ENCODE peak calls at places on chromosomes 1 and 21, in ten cellular contexts. One of them, this sample, is unnamed.

GRCh38 chr1:161350666-161351065 is 17.0 kb downstream of the CFAP126 start:
- DNase-seq in neural crest cell: no peak
- DNase-seq in AG08396: no peak
- DNase-seq in ovary: no peak
- DNase-seq in iris pigment epithelial cell: no peak
- DNase-seq in stimulated activated CD4-positive, alpha-beta T cell treated with anti-CD3 and anti-CD28 coated beads, Interleukin-15, amount 100 ng/mL, for 1 hour: no peak
- DNase-seq in anterior cingulate cortex: no peak
- DNase-seq in activated T-helper 1 cell treated with anti-CD3 and anti-CD28 coated beads, Interleukin-2, amount 50 U/mL, for 16 hours: no peak
- DNase-seq in bronchial epithelial cell: no peak
- DNase-seq in lung microvascular endothelial cell: no peak
- DNase-seq in this sample: no peak

GRCh38 chr1:85134583-85135455 is 66.0 kb downstream of the SYDE2 start:
- DNase-seq in neural crest cell: no peak
- DNase-seq in AG08396: peak; percentile 8
- DNase-seq in ovary: no peak
- DNase-seq in iris pigment epithelial cell: peak; percentile 87
- DNase-seq in stimulated activated CD4-positive, alpha-beta T cell treated with anti-CD3 and anti-CD28 coated beads, Interleukin-15, amount 100 ng/mL, for 1 hour: no peak
- DNase-seq in anterior cingulate cortex: no peak
- DNase-seq in activated T-helper 1 cell treated with anti-CD3 and anti-CD28 coated beads, Interleukin-2, amount 50 U/mL, for 16 hours: no peak
- DNase-seq in bronchial epithelial cell: peak; percentile 71
- DNase-seq in lung microvascular endothelial cell: no peak
- DNase-seq in this sample: no peak

GRCh38 chr1:175319912-175320230 is 127.3 kb upstream of the KIAA0040 start:
- DNase-seq in neural crest cell: no peak
- DNase-seq in AG08396: no peak
- DNase-seq in ovary: no peak
- DNase-seq in iris pigment epithelial cell: no peak
- DNase-seq in stimulated activated CD4-positive, alpha-beta T cell treated with anti-CD3 and anti-CD28 coated beads, Interleukin-15, amount 100 ng/mL, for 1 hour: no peak
- DNase-seq in anterior cingulate cortex: no peak
- DNase-seq in activated T-helper 1 cell treated with anti-CD3 and anti-CD28 coated beads, Interleukin-2, amount 50 U/mL, for 16 hours: no peak
- DNase-seq in bronchial epithelial cell: no peak
- DNase-seq in lung microvascular endothelial cell: no peak
- DNase-seq in this sample: no peak

GRCh38 chr1:3669421-3669821 is 17.1 kb downstream of the TP73 start:
- DNase-seq in neural crest cell: no peak
- DNase-seq in AG08396: no peak
- DNase-seq in ovary: no peak
- DNase-seq in iris pigment epithelial cell: no peak
- DNase-seq in stimulated activated CD4-positive, alpha-beta T cell treated with anti-CD3 and anti-CD28 coated beads, Interleukin-15, amount 100 ng/mL, for 1 hour: no peak
- DNase-seq in anterior cingulate cortex: no peak
- DNase-seq in activated T-helper 1 cell treated with anti-CD3 and anti-CD28 coated beads, Interleukin-2, amount 50 U/mL, for 16 hours: no peak
- DNase-seq in bronchial epithelial cell: no peak
- DNase-seq in lung microvascular endothelial cell: no peak
- DNase-seq in this sample: peak; percentile 48

GRCh38 chr1:27382950-27383627 is at the start of gene CD164L2:
- DNase-seq in neural crest cell: no peak
- DNase-seq in AG08396: no peak
- DNase-seq in ovary: no peak
- DNase-seq in iris pigment epithelial cell: no peak
- DNase-seq in stimulated activated CD4-positive, alpha-beta T cell treated with anti-CD3 and anti-CD28 coated beads, Interleukin-15, amount 100 ng/mL, for 1 hour: peak; percentile 31
- DNase-seq in anterior cingulate cortex: no peak
- DNase-seq in activated T-helper 1 cell treated with anti-CD3 and anti-CD28 coated beads, Interleukin-2, amount 50 U/mL, for 16 hours: no peak
- DNase-seq in bronchial epithelial cell: no peak
- DNase-seq in lung microvascular endothelial cell: no peak
- DNase-seq in this sample: no peak

GRCh38 chr21:24255591-24255990 is 1351.7 kb downstream of the MRPL39 start:
- DNase-seq in neural crest cell: no peak
- DNase-seq in AG08396: no peak
- DNase-seq in ovary: no peak
- DNase-seq in iris pigment epithelial cell: no peak
- DNase-seq in stimulated activated CD4-positive, alpha-beta T cell treated with anti-CD3 and anti-CD28 coated beads, Interleukin-15, amount 100 ng/mL, for 1 hour: no peak
- DNase-seq in anterior cingulate cortex: no peak
- DNase-seq in activated T-helper 1 cell treated with anti-CD3 and anti-CD28 coated beads, Interleukin-2, amount 50 U/mL, for 16 hours: no peak
- DNase-seq in bronchial epithelial cell: no peak
- DNase-seq in lung microvascular endothelial cell: no peak
- DNase-seq in this sample: no peak

GRCh38 chr1:25066731-25067520 is 136.8 kb upstream of the RUNX3 start:
- DNase-seq in neural crest cell: no peak
- DNase-seq in AG08396: no peak
- DNase-seq in ovary: no peak
- DNase-seq in iris pigment epithelial cell: no peak
- DNase-seq in stimulated activated CD4-positive, alpha-beta T cell treated with anti-CD3 and anti-CD28 coated beads, Interleukin-15, amount 100 ng/mL, for 1 hour: no peak
- DNase-seq in anterior cingulate cortex: no peak
- DNase-seq in activated T-helper 1 cell treated with anti-CD3 and anti-CD28 coated beads, Interleukin-2, amount 50 U/mL, for 16 hours: no peak
- DNase-seq in bronchial epithelial cell: no peak
- DNase-seq in lung microvascular endothelial cell: no peak
- DNase-seq in this sample: no peak

GRCh38 chr1:205442051-205442721 is 13.7 kb downstream of the BLACAT1 start:
- DNase-seq in neural crest cell: no peak
- DNase-seq in AG08396: no peak
- DNase-seq in ovary: no peak
- DNase-seq in iris pigment epithelial cell: no peak
- DNase-seq in stimulated activated CD4-positive, alpha-beta T cell treated with anti-CD3 and anti-CD28 coated beads, Interleukin-15, amount 100 ng/mL, for 1 hour: no peak
- DNase-seq in anterior cingulate cortex: no peak
- DNase-seq in activated T-helper 1 cell treated with anti-CD3 and anti-CD28 coated beads, Interleukin-2, amount 50 U/mL, for 16 hours: no peak
- DNase-seq in bronchial epithelial cell: no peak
- DNase-seq in lung microvascular endothelial cell: no peak
- DNase-seq in this sample: peak; percentile 60

GRCh38 chr1:29966526-29967045 is 730.3 kb downstream of the PTPRU start:
- DNase-seq in neural crest cell: no peak
- DNase-seq in AG08396: no peak
- DNase-seq in ovary: no peak
- DNase-seq in iris pigment epithelial cell: no peak
- DNase-seq in stimulated activated CD4-positive, alpha-beta T cell treated with anti-CD3 and anti-CD28 coated beads, Interleukin-15, amount 100 ng/mL, for 1 hour: no peak
- DNase-seq in anterior cingulate cortex: no peak
- DNase-seq in activated T-helper 1 cell treated with anti-CD3 and anti-CD28 coated beads, Interleukin-2, amount 50 U/mL, for 16 hours: no peak
- DNase-seq in bronchial epithelial cell: no peak
- DNase-seq in lung microvascular endothelial cell: no peak
- DNase-seq in this sample: no peak

GRCh38 chr1:156115514-156116374 is 1.2 kb downstream of the LMNA start:
- DNase-seq in neural crest cell: no peak
- DNase-seq in AG08396: no peak
- DNase-seq in ovary: peak; percentile 74
- DNase-seq in iris pigment epithelial cell: peak; percentile 61
- DNase-seq in stimulated activated CD4-positive, alpha-beta T cell treated with anti-CD3 and anti-CD28 coated beads, Interleukin-15, amount 100 ng/mL, for 1 hour: no peak
- DNase-seq in anterior cingulate cortex: no peak
- DNase-seq in activated T-helper 1 cell treated with anti-CD3 and anti-CD28 coated beads, Interleukin-2, amount 50 U/mL, for 16 hours: no peak
- DNase-seq in bronchial epithelial cell: peak; percentile 45
- DNase-seq in lung microvascular endothelial cell: peak; percentile 68
- DNase-seq in this sample: peak; percentile 69

GRCh38 chr1:214386747-214387146 is 105.8 kb downstream of the SMYD2 start:
- DNase-seq in neural crest cell: no peak
- DNase-seq in AG08396: no peak
- DNase-seq in ovary: no peak
- DNase-seq in iris pigment epithelial cell: peak; percentile 92
- DNase-seq in stimulated activated CD4-positive, alpha-beta T cell treated with anti-CD3 and anti-CD28 coated beads, Interleukin-15, amount 100 ng/mL, for 1 hour: no peak
- DNase-seq in anterior cingulate cortex: no peak
- DNase-seq in activated T-helper 1 cell treated with anti-CD3 and anti-CD28 coated beads, Interleukin-2, amount 50 U/mL, for 16 hours: no peak
- DNase-seq in bronchial epithelial cell: peak; percentile 47
- DNase-seq in lung microvascular endothelial cell: peak; percentile 59
- DNase-seq in this sample: peak; percentile 80

GRCh38 chr1:215710340-215710971 is 143.4 kb downstream of the KCTD3 start:
- DNase-seq in neural crest cell: peak; percentile 13
- DNase-seq in AG08396: peak; percentile 36
- DNase-seq in ovary: no peak
- DNase-seq in iris pigment epithelial cell: peak; percentile 52
- DNase-seq in stimulated activated CD4-positive, alpha-beta T cell treated with anti-CD3 and anti-CD28 coated beads, Interleukin-15, amount 100 ng/mL, for 1 hour: no peak
- DNase-seq in anterior cingulate cortex: no peak
- DNase-seq in activated T-helper 1 cell treated with anti-CD3 and anti-CD28 coated beads, Interleukin-2, amount 50 U/mL, for 16 hours: no peak
- DNase-seq in bronchial epithelial cell: peak; percentile 59
- DNase-seq in lung microvascular endothelial cell: peak; percentile 53
- DNase-seq in this sample: peak; percentile 47

GRCh38 chr1:20188455-20188817 is 2.1 kb upstream of the PLA2G2C start:
- DNase-seq in neural crest cell: no peak
- DNase-seq in AG08396: no peak
- DNase-seq in ovary: no peak
- DNase-seq in iris pigment epithelial cell: no peak
- DNase-seq in stimulated activated CD4-positive, alpha-beta T cell treated with anti-CD3 and anti-CD28 coated beads, Interleukin-15, amount 100 ng/mL, for 1 hour: no peak
- DNase-seq in anterior cingulate cortex: no peak
- DNase-seq in activated T-helper 1 cell treated with anti-CD3 and anti-CD28 coated beads, Interleukin-2, amount 50 U/mL, for 16 hours: no peak
- DNase-seq in bronchial epithelial cell: no peak
- DNase-seq in lung microvascular endothelial cell: no peak
- DNase-seq in this sample: no peak

GRCh38 chr1:89310976-89311375 is 38.3 kb upstream of the GBP5 start:
- DNase-seq in neural crest cell: no peak
- DNase-seq in AG08396: no peak
- DNase-seq in ovary: no peak
- DNase-seq in iris pigment epithelial cell: peak; percentile 36
- DNase-seq in stimulated activated CD4-positive, alpha-beta T cell treated with anti-CD3 and anti-CD28 coated beads, Interleukin-15, amount 100 ng/mL, for 1 hour: no peak
- DNase-seq in anterior cingulate cortex: no peak
- DNase-seq in activated T-helper 1 cell treated with anti-CD3 and anti-CD28 coated beads, Interleukin-2, amount 50 U/mL, for 16 hours: no peak
- DNase-seq in bronchial epithelial cell: peak; percentile 32
- DNase-seq in lung microvascular endothelial cell: no peak
- DNase-seq in this sample: no peak